ENCODE peak calls at places on chromosomes 11 and 22, in nine cellular contexts. R, W, F, D, K, C, X, N and Q are unnamed samples.

GRCh38 chr11:8317164-8317563 is 53.5 kb upstream of the LMO1 start:
- DNase-seq in R (no peak), W (no peak), F (peak; percentile 32), D (no peak), K (no peak), C (no peak), X (no peak), N (no peak), Q (peak; percentile 25)

GRCh38 chr11:134719397-134719796 is 307.4 kb upstream of the B3GAT1 start:
- DNase-seq in R (no peak), W (no peak), F (no peak), D (no peak), K (no peak), C (no peak), X (no peak), N (no peak), Q (no peak)

GRCh38 chr11:61602775-61603569 is 22.1 kb upstream of the SYT7 start:
- DNase-seq in R (peak; percentile 51), W (no peak), F (peak; percentile 93), D (no peak), K (no peak), C (peak; percentile 77), X (no peak), N (no peak), Q (peak; percentile 97)

GRCh38 chr11:104531075-104531474 is 367.1 kb upstream of the PDGFD start:
- DNase-seq in R (no peak), W (no peak), F (no peak), D (no peak), K (no peak), C (no peak), X (peak; percentile 6), N (peak; percentile 8), Q (peak; percentile 13)

GRCh38 chr11:96271777-96272176 is 71.2 kb downstream of the MAML2 start:
- DNase-seq in R (no peak), W (no peak), F (no peak), D (no peak), K (no peak), C (no peak), X (no peak), N (no peak), Q (no peak)

GRCh38 chr11:12600829-12601228 is 73.4 kb upstream of the TEAD1 start:
- DNase-seq in R (no peak), W (no peak), F (no peak), D (no peak), K (no peak), C (peak; percentile 24), X (no peak), N (no peak), Q (no peak)

GRCh38 chr11:71341596-71341995 is 89.2 kb upstream of the SHANK2 start:
- DNase-seq in R (no peak), W (no peak), F (no peak), D (no peak), K (no peak), C (no peak), X (no peak), N (no peak), Q (no peak)

GRCh38 chr11:100760766-100761165 is 73.7 kb downstream of the ARHGAP42 start:
- DNase-seq in R (no peak), W (no peak), F (no peak), D (no peak), K (no peak), C (no peak), X (no peak), N (no peak), Q (no peak)

GRCh38 chr11:67998150-67999045 is 5.5 kb downstream of the UNC93B1 start:
- DNase-seq in R (no peak), W (no peak), F (no peak), D (peak; percentile 56), K (no peak), C (no peak), X (no peak), N (no peak), Q (no peak)

GRCh38 chr11:279966-280761 is 2.0 kb downstream of the NLRP6 start:
- DNase-seq in R (no peak), W (no peak), F (no peak), D (no peak), K (peak; percentile 77), C (peak; percentile 34), X (peak; percentile 66), N (peak; percentile 48), Q (no peak)

GRCh38 chr11:78161937-78162336 is 22.5 kb upstream of the ALG8 start:
- DNase-seq in R (no peak), W (no peak), F (peak; percentile 67), D (no peak), K (no peak), C (no peak), X (no peak), N (no peak), Q (no peak)

GRCh38 chr22:44990328-44990727 is 19.5 kb downstream of the PHF21B start:
- DNase-seq in R (no peak), W (no peak), F (no peak), D (no peak), K (no peak), C (no peak), X (no peak), N (no peak), Q (no peak)

GRCh38 chr11:22340803-22341581 is 2.8 kb downstream of the SLC17A6 start:
- DNase-seq in R (no peak), W (no peak), F (no peak), D (no peak), K (peak; percentile 85), C (no peak), X (no peak), N (no peak), Q (no peak)

GRCh38 chr22:39183991-39184585 is 31.6 kb upstream of the CBX7 start:
- DNase-seq in R (no peak), W (no peak), F (no peak), D (no peak), K (peak; percentile 68), C (no peak), X (peak; percentile 6), N (peak; percentile 29), Q (no peak)

GRCh38 chr11:113134605-113135004 is 173.4 kb downstream of the NCAM1 start:
- DNase-seq in R (no peak), W (no peak), F (no peak), D (no peak), K (no peak), C (no peak), X (no peak), N (no peak), Q (no peak)

GRCh38 chr22:48504519-48505140 is 1323.0 kb downstream of the BRD1 start:
- DNase-seq in R (no peak), W (no peak), F (no peak), D (no peak), K (peak; percentile 71), C (no peak), X (no peak), N (no peak), Q (no peak)

GRCh38 chr22:34808618-34809017 is 257.3 kb upstream of the ISX start:
- DNase-seq in R (no peak), W (no peak), F (no peak), D (no peak), K (no peak), C (no peak), X (no peak), N (no peak), Q (no peak)
- TF ChIP-seq CTCF in R (no peak), W (no peak), F (no peak), D (no peak), K (no peak), C (no peak), X (no peak), N (no peak), Q (no peak)

DNA sequence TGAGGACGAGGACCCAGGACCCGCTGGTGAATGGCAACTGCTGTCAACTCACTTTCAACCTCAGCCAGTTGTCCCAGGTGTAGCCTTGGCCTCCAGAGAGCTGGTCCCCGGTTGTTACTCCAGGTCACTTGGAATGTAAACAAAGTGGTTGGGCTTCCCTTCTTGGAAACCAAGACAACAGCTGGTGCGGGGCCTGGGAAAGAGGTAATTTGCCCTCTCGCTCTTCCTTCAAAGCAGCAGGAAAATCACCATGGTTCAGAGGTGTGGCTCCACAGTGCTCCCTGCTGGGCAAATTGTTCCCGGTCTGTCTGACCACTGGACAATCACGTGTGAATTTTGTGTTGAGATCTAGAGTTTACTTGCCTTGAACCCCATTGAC is 15.0 kb downstream of the SLC1A2 start:
- DNase-seq in R (no peak), W (no peak), F (peak; percentile 30), D (no peak), K (no peak), C (peak; percentile 11), X (no peak), N (peak; percentile 54), Q (peak; percentile 50)
- TF ChIP-seq CTCF in R (peak; percentile 13), W (peak; percentile 26), F (peak; percentile 19), D (peak; percentile 62), K (peak; percentile 77), C (no peak), X (peak; percentile 57), N (peak; percentile 72), Q (peak; percentile 51)

GRCh38 chr11:11335043-11335442 is 18.0 kb downstream of the CSNK2A3 start:
- DNase-seq in R (no peak), W (no peak), F (no peak), D (no peak), K (no peak), C (no peak), X (no peak), N (no peak), Q (no peak)
- TF ChIP-seq CTCF in R (no peak), W (no peak), F (no peak), D (no peak), K (peak; percentile 13), C (no peak), X (no peak), N (no peak), Q (no peak)

GRCh38 chr22:36302439-36303114 is 49.6 kb downstream of the APOL1 start:
- DNase-seq in R (no peak), W (no peak), F (no peak), D (no peak), K (no peak), C (no peak), X (no peak), N (no peak), Q (no peak)

GRCh38 chr22:36301384-36301828 is 48.5 kb downstream of the APOL1 start:
- DNase-seq in R (peak; percentile 83), W (peak; percentile 77), F (peak; percentile 80), D (peak; percentile 82), K (no peak), C (peak; percentile 76), X (peak; percentile 87), N (peak; percentile 70), Q (peak; percentile 73)

GRCh38 chr22:36303115-36303467 is 50.2 kb downstream of the APOL1 start:
- DNase-seq in R (no peak), W (no peak), F (no peak), D (no peak), K (no peak), C (no peak), X (no peak), N (no peak), Q (no peak)

GRCh38 chr22:36300396-36301212 is 47.7 kb downstream of the APOL1 start:
- DNase-seq in R (no peak), W (no peak), F (no peak), D (no peak), K (no peak), C (no peak), X (no peak), N (no peak), Q (no peak)

DNA sequence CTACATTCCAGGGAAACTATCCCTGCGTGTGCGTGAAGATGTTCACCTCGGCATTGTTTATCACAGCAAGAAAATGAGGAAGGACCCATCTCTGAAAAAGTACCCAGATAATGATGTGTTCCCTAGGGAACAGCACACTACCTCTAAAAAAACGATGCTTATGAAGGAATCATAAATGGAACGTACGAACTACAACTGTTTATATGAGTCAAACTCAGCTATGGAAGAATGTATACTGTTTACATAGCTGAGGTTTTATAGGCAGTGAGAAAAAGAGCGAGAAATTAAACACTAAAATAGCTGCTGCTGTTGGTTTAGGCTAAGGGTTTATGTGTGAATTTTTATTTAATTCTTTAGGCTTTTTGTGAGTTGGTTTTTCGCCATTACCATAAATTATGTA is 48.9 kb downstream of the APOL1 start:
- DNase-seq in R (no peak), W (no peak), F (no peak), D (no peak), K (no peak), C (no peak), X (no peak), N (no peak), Q (no peak)
- TF ChIP-seq CTCF in R (no peak), W (no peak), F (no peak), D (no peak), K (no peak), C (no peak), X (no peak), N (no peak), Q (no peak)